ENCODE peak calls at places on chromosomes 2 and 18, in ten cellular contexts. G is right lobe of liver, K is ovary, L is suprapubic skin, V is tibial nerve, U is HCT116, E is IMR-90, T is body of pancreas, N is adrenal gland, I is K562. P is an unnamed sample. For H3K36me3, the result is how much of the 10 kb centered on the place peaks cover.

GRCh38 chr18:10798727-10799435 is 273.1 kb downstream of the NAPG start:
- DNase-seq in G (no peak), K (no peak), L (no peak), V (no peak), U (no peak), E (peak), T (peak), N (no peak), I (peak), P (no peak)

GRCh38 chr2:240960309-240960962 is 38.0 kb upstream of the SNED1 start:
- DNase-seq in G (peak), K (peak), L (peak), V (peak), U (no peak), E (peak), T (peak), N (peak), I (no peak), P (peak)

GRCh38 chr2:127650041-127650784 is 4.3 kb downstream of the GPR17 start:
- DNase-seq in G (no peak), K (no peak), L (no peak), V (no peak), U (no peak), E (no peak), T (no peak), N (no peak), I (no peak), P (no peak)

GRCh38 chr2:156116113-156116512 is 216.4 kb downstream of the NR4A2 start:
- DNase-seq in G (no peak), K (no peak), L (no peak), V (no peak), U (no peak), E (no peak), T (no peak), N (no peak), I (no peak), P (no peak)

GRCh38 chr2:176879596-176879995 is 333.0 kb upstream of the HNRNPA3 start:
- DNase-seq in G (no peak), K (no peak), L (no peak), V (no peak), U (no peak), E (no peak), T (no peak), N (no peak), I (no peak), P (no peak)

GRCh38 chr2:88692187-88692586 is 714 bp downstream of the RPIA start:
- DNase-seq in G (no peak), K (no peak), L (peak), V (no peak), U (no peak), E (peak), T (peak), N (peak), I (peak), P (no peak)

GRCh38 chr2:238654479-238654878 is 193.4 kb upstream of the TWIST2 start:
- DNase-seq in G (no peak), K (no peak), L (no peak), V (no peak), U (no peak), E (no peak), T (no peak), N (no peak), I (no peak), P (no peak)

GRCh38 chr2:136381722-136382633 is 264.0 kb upstream of the CXCR4 start:
- DNase-seq in G (no peak), K (no peak), L (no peak), V (no peak), U (no peak), E (no peak), T (no peak), N (no peak), I (no peak), P (no peak)

GRCh38 chr2:159109552-159109951 is 141.1 kb downstream of the TANC1 start:
- DNase-seq in G (no peak), K (no peak), L (no peak), V (no peak), U (no peak), E (no peak), T (no peak), N (no peak), I (no peak), P (no peak)

GRCh38 chr18:37385846-37386435 is 179.7 kb downstream of the CELF4 start:
- DNase-seq in G (no peak), K (no peak), L (no peak), V (no peak), U (peak), E (peak), T (no peak), N (no peak), I (peak), P (no peak)

GRCh38 chr2:119252186-119253113 is 28.8 kb downstream of the STEAP3 start:
- DNase-seq in G (no peak), K (no peak), L (no peak), V (no peak), U (peak), E (peak), T (no peak), N (no peak), I (no peak), P (no peak)

GRCh38 chr18:12841070-12841469 is 43.0 kb downstream of the PTPN2 start:
- DNase-seq in G (no peak), K (no peak), L (no peak), V (no peak), U (no peak), E (no peak), T (no peak), N (no peak), I (no peak), P (no peak)

GRCh38 chr2:6073260-6074141 is 381.3 kb downstream of the SOX11 start:
- DNase-seq in G (no peak), K (peak), L (no peak), V (no peak), U (no peak), E (peak), T (no peak), N (peak), I (no peak), P (no peak)

GRCh38 chr2:69221960-69222751 is 164.9 kb downstream of the GFPT1 start:
- DNase-seq in G (no peak), K (no peak), L (no peak), V (no peak), U (no peak), E (peak), T (no peak), N (no peak), I (no peak), P (no peak)

GRCh38 chr2:171923206-171923605 is 945 bp downstream of the HAT1 start:
- DNase-seq in G (no peak), K (peak), L (no peak), V (no peak), U (peak), E (peak), T (peak), N (peak), I (no peak), P (no peak)

GRCh38 chr2:239630618-239631286 is 229.9 kb upstream of the HDAC4 start:
- DNase-seq in G (no peak), K (no peak), L (peak), V (peak), U (no peak), E (peak), T (no peak), N (peak), I (no peak), P (no peak)

GRCh38 chr2:38301340-38301968 is 75.6 kb downstream of the ATL2 start:
- DNase-seq in G (no peak), K (no peak), L (no peak), V (no peak), U (no peak), E (no peak), T (no peak), N (no peak), I (no peak), P (no peak)

GRCh38 chr2:381181-381580 is 93.3 kb upstream of the ALKAL2 start:
- DNase-seq in G (no peak), K (no peak), L (no peak), V (no peak), U (no peak), E (no peak), T (no peak), N (no peak), I (no peak), P (no peak)

GRCh38 chr2:239470151-239470900 is 69.5 kb upstream of the HDAC4 start:
- DNase-seq in G (peak), K (no peak), L (peak), V (no peak), U (no peak), E (no peak), T (no peak), N (no peak), I (no peak), P (peak)

GRCh38 chr2:148253716-148254115 is 232.8 kb downstream of the MBD5 start:
- DNase-seq in G (no peak), K (no peak), L (no peak), V (no peak), U (peak), E (peak), T (no peak), N (no peak), I (no peak), P (no peak)

GRCh38 chr2:49490710-49491109 is 336.4 kb upstream of the FSHR start:
- DNase-seq in G (peak), K (no peak), L (no peak), V (no peak), U (no peak), E (no peak), T (peak), N (no peak), I (peak), P (no peak)

GRCh38 chr2:239689410-239689809 is 288.6 kb upstream of the HDAC4 start:
- DNase-seq in G (no peak), K (no peak), L (no peak), V (no peak), U (no peak), E (no peak), T (no peak), N (no peak), I (no peak), P (peak)

GRCh38 chr2:111995148-111995547 is 59.9 kb upstream of the TMEM87B start:
- DNase-seq in G (no peak), K (no peak), L (no peak), V (no peak), U (no peak), E (no peak), T (peak), N (no peak), I (no peak), P (no peak)

GRCh38 chr18:79510046-79510685 is 114.4 kb downstream of the NFATC1 start:
- DNase-seq in G (peak), K (peak), L (peak), V (no peak), U (no peak), E (no peak), T (peak), N (no peak), I (no peak), P (no peak)

GRCh38 chr2:36392854-36393253 is 37.3 kb downstream of the CRIM1 start:
- DNase-seq in G (no peak), K (no peak), L (no peak), V (no peak), U (no peak), E (no peak), T (no peak), N (no peak), I (no peak), P (no peak)

GRCh38 chr18:54147439-54147838 is 77.0 kb downstream of the MBD2 start:
- DNase-seq in G (no peak), K (no peak), L (no peak), V (no peak), U (no peak), E (no peak), T (no peak), N (no peak), I (no peak), P (no peak)

GRCh38 chr2:173021939-173022371 is 53.7 kb upstream of the MAP3K20 start:
- DNase-seq in G (no peak), K (no peak), L (no peak), V (no peak), U (no peak), E (peak), T (peak), N (no peak), I (peak), P (no peak)

GRCh38 chr18:45920367-45920766 is 46.8 kb downstream of the EPG5 start:
- DNase-seq in G (peak), K (peak), L (peak), V (peak), U (no peak), E (peak), T (peak), N (peak), I (no peak), P (no peak)

GRCh38 chr2:45860136-45861106 is 208.9 kb downstream of the PRKCE start:
- DNase-seq in G (peak), K (peak), L (peak), V (peak), U (no peak), E (peak), T (peak), N (peak), I (no peak), P (no peak)

DNA sequence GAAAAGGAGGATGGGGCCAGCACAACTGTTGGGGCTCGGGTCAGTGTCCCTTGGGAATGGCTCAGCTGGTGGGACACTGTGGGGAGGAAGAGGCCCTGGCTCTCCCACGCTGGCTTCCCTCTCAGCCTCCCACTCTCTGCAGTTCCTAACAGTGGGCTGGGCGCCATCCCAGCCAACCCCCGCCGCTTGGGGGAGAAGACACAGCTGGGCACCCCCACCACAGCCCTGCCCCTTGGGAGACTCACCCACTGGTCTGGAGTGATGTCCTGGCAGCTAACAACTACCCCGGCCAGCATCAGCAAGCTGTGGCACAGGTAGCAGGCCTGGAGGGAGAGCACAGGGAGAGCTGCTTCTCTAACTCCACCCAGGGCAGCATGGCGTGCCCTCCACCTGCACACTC is 8.3 kb upstream of the SEMA4C start:
- DNase-seq in G (no peak), K (no peak), L (no peak), V (no peak), U (no peak), E (no peak), T (no peak), N (no peak), I (no peak), P (no peak)
- H3K27ac ChIP-seq in G (no peak), K (no peak), L (no peak), V (no peak), U (no peak), E (no peak), T (no peak), N (no peak), I (peak), P (no peak)

GRCh38 chr18:34976899-34977786 is 64.1 kb upstream of the MAPRE2 start:
- DNase-seq in G (peak), K (peak), L (peak), V (peak), U (no peak), E (peak), T (peak), N (peak), I (peak), P (no peak)
- TF ChIP-seq POLR2A in G (peak), K (no peak), L (no peak), V (no peak), U (no peak), E (no peak), T (peak), N (peak), I (no peak), P (no peak)

GRCh38 chr2:217847552-217848350 is 155.0 kb downstream of the TNS1 start:
- DNase-seq in G (no peak), K (no peak), L (no peak), V (no peak), U (no peak), E (no peak), T (no peak), N (no peak), I (no peak), P (no peak)
- H3K36me3 ChIP-seq in G (under half), K (under half), L (under half), V (under half), U (under half), E (under half), T (under half), N (under half), I (under half), P (under half)

GRCh38 chr18:3727260-3727659 is 277.3 kb downstream of the TGIF1 start:
- DNase-seq in G (no peak), K (no peak), L (no peak), V (no peak), U (no peak), E (no peak), T (no peak), N (no peak), I (no peak), P (no peak)

GRCh38 chr18:3726241-3726951 is 276.4 kb downstream of the TGIF1 start:
- DNase-seq in G (no peak), K (no peak), L (no peak), V (no peak), U (no peak), E (no peak), T (no peak), N (no peak), I (no peak), P (no peak)

GRCh38 chr18:3722662-3723433 is 272.9 kb downstream of the TGIF1 start:
- DNase-seq in G (no peak), K (no peak), L (no peak), V (no peak), U (no peak), E (peak), T (no peak), N (no peak), I (no peak), P (no peak)

GRCh38 chr18:3723554-3723953 is 273.6 kb downstream of the TGIF1 start:
- DNase-seq in G (no peak), K (no peak), L (no peak), V (no peak), U (no peak), E (no peak), T (no peak), N (no peak), I (no peak), P (no peak)

DNA sequence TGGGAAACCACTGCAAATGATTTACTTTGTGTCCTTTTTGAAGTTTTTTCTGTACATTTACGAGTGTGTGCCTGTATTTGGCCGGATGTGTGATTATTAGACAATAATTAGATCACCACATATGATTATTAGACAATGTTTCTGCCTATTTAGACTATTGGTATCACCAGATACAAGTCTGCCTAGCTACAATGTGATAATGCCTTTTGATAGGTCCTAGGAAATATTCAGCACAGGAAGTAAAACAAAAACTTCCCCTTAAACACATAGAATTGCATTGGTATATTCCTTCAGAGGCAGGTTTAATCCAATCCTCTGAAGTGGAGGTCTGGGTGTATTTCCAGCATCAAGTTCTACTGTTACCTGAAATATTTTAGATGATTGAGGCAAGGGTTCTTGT is 275.1 kb downstream of the TGIF1 start:
- DNase-seq in G (no peak), K (no peak), L (no peak), V (no peak), U (no peak), E (no peak), T (no peak), N (no peak), I (no peak), P (no peak)
- H3K27ac ChIP-seq in G (no peak), K (no peak), L (no peak), V (no peak), U (no peak), E (no peak), T (no peak), N (no peak), I (no peak), P (no peak)

GRCh38 chr2:190970872-190971506 is 43.0 kb downstream of the STAT1 start:
- DNase-seq in G (no peak), K (no peak), L (no peak), V (no peak), U (no peak), E (no peak), T (no peak), N (no peak), I (no peak), P (no peak)
- TF ChIP-seq POLR2A in G (no peak), K (no peak), L (no peak), V (no peak), U (no peak), E (no peak), T (no peak), N (no peak), I (no peak), P (no peak)

GRCh38 chr18:68679531-68679930 is 35.4 kb downstream of the TMX3 start:
- DNase-seq in G (no peak), K (no peak), L (no peak), V (no peak), U (no peak), E (peak), T (no peak), N (no peak), I (no peak), P (no peak)

DNA sequence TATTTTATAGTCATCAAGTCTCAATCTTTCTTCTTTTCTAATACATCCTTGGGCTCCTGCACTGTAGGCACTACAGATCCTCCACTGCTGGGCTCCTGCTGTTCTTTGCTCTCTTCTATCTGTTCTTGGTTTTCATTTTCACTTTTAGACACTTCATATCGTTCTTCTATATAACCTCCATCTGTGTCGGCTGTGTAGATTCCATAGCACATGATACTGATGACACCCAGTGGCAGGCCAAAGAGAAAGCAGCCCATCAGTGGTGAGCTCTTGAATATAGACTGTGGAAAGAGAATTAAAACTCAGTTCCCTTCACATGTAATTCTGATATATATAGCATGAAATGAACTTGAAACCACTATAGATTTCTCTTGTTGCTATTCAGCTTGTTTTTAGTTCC is 38.0 kb downstream of the TMX3 start:
- DNase-seq in G (no peak), K (no peak), L (no peak), V (no peak), U (no peak), E (peak), T (no peak), N (no peak), I (no peak), P (no peak)
- H3K36me3 ChIP-seq in G (under half), K (under half), L (under half), V (under half), U (under half), E (under half), T (under half), N (under half), I (half or more), P (under half)

DNA sequence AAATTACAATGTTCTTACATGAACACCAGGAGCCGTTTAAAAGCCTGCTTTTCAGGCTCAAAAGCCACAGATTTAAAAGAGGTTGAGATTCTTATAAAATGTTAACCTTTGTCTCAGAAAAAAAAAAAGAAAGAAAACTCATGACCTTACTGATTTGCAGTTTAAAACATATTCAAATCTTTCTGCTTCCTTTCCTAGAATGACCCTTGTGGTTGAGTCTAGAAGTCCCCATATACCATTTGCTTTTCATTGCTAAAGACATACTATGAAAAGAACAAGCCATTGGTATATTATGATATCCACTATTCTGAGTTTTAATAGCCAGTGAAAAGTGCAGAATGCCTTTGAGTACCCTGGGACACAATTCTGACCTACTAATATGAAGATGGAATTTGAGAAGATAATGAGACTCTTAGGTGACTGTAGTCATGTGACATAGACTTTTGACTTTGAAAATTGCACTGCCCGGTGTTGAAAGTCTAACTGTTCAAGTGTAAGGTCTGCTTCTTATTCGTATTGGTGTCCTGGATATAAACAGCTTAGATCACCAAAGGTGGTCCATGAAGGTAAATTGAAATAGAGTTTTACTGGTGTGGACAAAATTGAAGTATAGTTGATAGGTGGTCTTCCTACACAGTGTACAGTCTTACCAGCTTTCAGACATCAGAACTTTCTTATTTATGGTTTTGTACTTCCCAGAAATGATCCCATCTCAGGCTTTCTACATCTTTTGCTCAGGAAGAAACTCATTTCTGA is 117.0 kb downstream of the DOCK10 start:
- DNase-seq in G (no peak), K (no peak), L (no peak), V (no peak), U (no peak), E (no peak), T (no peak), N (no peak), I (no peak), P (no peak)
- H3K27ac ChIP-seq in G (no peak), K (peak), L (no peak), V (no peak), U (no peak), E (no peak), T (no peak), N (no peak), I (no peak), P (peak)

P was measured in vagina.